ENCODE peak calls at places on chromosomes 2 and 18, in nine cellular contexts. E is natural killer cell; V is IMR-90; G is HFFc6; N is H54; H is D721Med; L is head of caudate nucleus; S is effector memory CD8-positive, alpha-beta T cell; A is sigmoid colon. O is an unnamed sample.

GRCh38 chr2:134206573-134206972 is 47.3 kb upstream of the MGAT5 start:
- DNase-seq in E (no peak), V (peak), G (peak), N (peak), H (no peak), L (no peak), S (no peak), A (no peak), O (peak)

GRCh38 chr18:75016025-75016717 is 192.8 kb downstream of the PTGR3 start:
- DNase-seq in E (no peak), V (no peak), G (no peak), N (no peak), H (no peak), L (no peak), S (no peak), A (no peak), O (no peak)

GRCh38 chr2:8539743-8540551 is 141.9 kb upstream of the ID2 start:
- DNase-seq in E (no peak), V (no peak), G (no peak), N (no peak), H (no peak), L (peak), S (no peak), A (no peak), O (no peak)

GRCh38 chr18:32549248-32549842 is 78.7 kb upstream of the GAREM1 start:
- DNase-seq in E (no peak), V (peak), G (no peak), N (peak), H (peak), L (peak), S (peak), A (no peak), O (peak)

GRCh38 chr2:48315847-48316194 is 214.1 kb upstream of the STON1 start:
- DNase-seq in E (no peak), V (no peak), G (no peak), N (no peak), H (no peak), L (peak), S (peak), A (no peak), O (no peak)

GRCh38 chr2:165743442-165743841 is 50.6 kb downstream of the GALNT3 start:
- DNase-seq in E (no peak), V (no peak), G (no peak), N (no peak), H (no peak), L (no peak), S (no peak), A (no peak), O (no peak)

GRCh38 chr2:12416600-12416999 is 300.1 kb upstream of the TRIB2 start:
- DNase-seq in E (peak), V (peak), G (no peak), N (no peak), H (no peak), L (peak), S (peak), A (peak), O (peak)

GRCh38 chr2:166127217-166128155 is at the start of gene SCN1A:
- DNase-seq in E (no peak), V (peak), G (peak), N (no peak), H (no peak), L (peak), S (no peak), A (no peak), O (peak)

GRCh38 chr18:73677458-73677857 is 470.2 kb downstream of the FBXO15 start:
- DNase-seq in E (no peak), V (no peak), G (no peak), N (no peak), H (no peak), L (no peak), S (no peak), A (no peak), O (no peak)

GRCh38 chr18:13175754-13176210 is 42.8 kb upstream of the LDLRAD4 start:
- DNase-seq in E (no peak), V (no peak), G (no peak), N (no peak), H (no peak), L (no peak), S (no peak), A (no peak), O (no peak)

GRCh38 chr2:54360055-54360792 is 95.9 kb upstream of the SPTBN1 start:
- DNase-seq in E (no peak), V (peak), G (peak), N (no peak), H (no peak), L (no peak), S (no peak), A (peak), O (peak)

GRCh38 chr18:79940126-79940813 is 11.2 kb downstream of the SLC66A2 start:
- DNase-seq in E (no peak), V (no peak), G (no peak), N (no peak), H (no peak), L (no peak), S (no peak), A (peak), O (no peak)

GRCh38 chr2:109217362-109218086 is 88.5 kb downstream of the SH3RF3 start:
- DNase-seq in E (no peak), V (peak), G (peak), N (no peak), H (no peak), L (no peak), S (no peak), A (no peak), O (peak)

GRCh38 chr2:127625146-127625943 is 20.6 kb upstream of the GPR17 start:
- DNase-seq in E (no peak), V (no peak), G (no peak), N (no peak), H (no peak), L (no peak), S (no peak), A (peak), O (no peak)

GRCh38 chr2:50952596-50952995 is 79.3 kb downstream of the NRXN1 start:
- DNase-seq in E (no peak), V (peak), G (no peak), N (peak), H (no peak), L (no peak), S (no peak), A (no peak), O (no peak)

GRCh38 chr2:64019083-64019974 is at the start of gene VPS54:
- DNase-seq in E (peak), V (peak), G (peak), N (peak), H (no peak), L (peak), S (peak), A (peak), O (peak)

GRCh38 chr2:109434351-109434750 is 179.4 kb downstream of the SEPTIN10 start:
- DNase-seq in E (no peak), V (no peak), G (no peak), N (no peak), H (no peak), L (no peak), S (no peak), A (peak), O (no peak)

GRCh38 chr2:43169091-43169936 is 57.1 kb downstream of the ZFP36L2 start:
- DNase-seq in E (no peak), V (no peak), G (no peak), N (no peak), H (no peak), L (peak), S (no peak), A (no peak), O (no peak)

GRCh38 chr18:74951165-74951760 is 257.7 kb downstream of the PTGR3 start:
- DNase-seq in E (no peak), V (peak), G (peak), N (peak), H (no peak), L (no peak), S (no peak), A (no peak), O (peak)

GRCh38 chr2:169069341-169069740 is at the start of gene DHRS9:
- DNase-seq in E (no peak), V (peak), G (peak), N (peak), H (no peak), L (peak), S (no peak), A (no peak), O (peak)

GRCh38 chr2:45728458-45728942 is 77.0 kb downstream of the PRKCE start:
- DNase-seq in E (no peak), V (no peak), G (no peak), N (no peak), H (no peak), L (no peak), S (no peak), A (no peak), O (no peak)

GRCh38 chr2:109382946-109383345 is 230.8 kb downstream of the SEPTIN10 start:
- DNase-seq in E (no peak), V (peak), G (peak), N (no peak), H (no peak), L (peak), S (no peak), A (peak), O (peak)

GRCh38 chr2:145007673-145008263 is 487.8 kb upstream of the ZEB2 start:
- DNase-seq in E (no peak), V (peak), G (peak), N (no peak), H (no peak), L (no peak), S (no peak), A (no peak), O (peak)

O was measured in AG20443.